ENCODE peak calls at places on chromosome 9, in five cellular contexts. F is stimulated activated CD8-positive, alpha-beta memory T cell treated with anti-CD3 and anti-CD28 coated beads, Interleukin-7, amount 100 ng/mL, for 24 hours; A is NCI-H2081; O is LoVo; Y is stimulated activated CD4-positive, alpha-beta T cell treated with anti-CD3 and anti-CD28 coated beads, Interleukin-12 subunit alpha, Interleukin-12 subunit beta, amount 100 ng/mL, for 4 hours. Z is an unnamed sample.

GRCh38 chr9:136902259-136902821 is 16.0 kb downstream of the TRAF2 start:
- DNase-seq in F (peak), A (no peak), O (no peak), Y (peak), Z (peak)

GRCh38 chr9:100105861-100106260 is 6.8 kb downstream of the INVS start:
- DNase-seq in F (no peak), A (no peak), O (no peak), Y (no peak), Z (no peak)

GRCh38 chr9:29945012-29945411 is 2371.7 kb upstream of the C9orf72 start:
- DNase-seq in F (no peak), A (no peak), O (no peak), Y (no peak), Z (no peak)

GRCh38 chr9:134361843-134362414 is 35.7 kb downstream of the RXRA start:
- DNase-seq in F (no peak), A (no peak), O (no peak), Y (no peak), Z (no peak)

GRCh38 chr9:125878241-125878640 is 131.1 kb downstream of the PBX3 start:
- DNase-seq in F (no peak), A (no peak), O (no peak), Y (no peak), Z (no peak)

GRCh38 chr9:133992780-133993634 is 883 bp upstream of the VAV2 start:
- DNase-seq in F (peak), A (peak), O (peak), Y (peak), Z (peak)

GRCh38 chr9:18632624-18633407 is 158.9 kb downstream of the ADAMTSL1 start:
- DNase-seq in F (no peak), A (no peak), O (no peak), Y (no peak), Z (no peak)

GRCh38 chr9:36293918-36294317 is 35.7 kb upstream of the GNE start:
- DNase-seq in F (no peak), A (no peak), O (no peak), Y (no peak), Z (no peak)

GRCh38 chr9:118751848-118752223 is 617.4 kb downstream of the BRINP1 start:
- DNase-seq in F (no peak), A (no peak), O (no peak), Y (no peak), Z (no peak)

GRCh38 chr9:137311171-137311970 is 9.3 kb upstream of the NRARP start:
- DNase-seq in F (no peak), A (no peak), O (peak), Y (no peak), Z (peak)

GRCh38 chr9:110875275-110875674 is 163.0 kb downstream of the LPAR1 start:
- DNase-seq in F (no peak), A (no peak), O (no peak), Y (no peak), Z (no peak)

GRCh38 chr9:137273095-137273490 is 4.4 kb upstream of the TOR4A start:
- DNase-seq in F (no peak), A (no peak), O (no peak), Y (no peak), Z (no peak)

GRCh38 chr9:84975926-84976325 is 306.4 kb downstream of the NTRK2 start:
- DNase-seq in F (no peak), A (no peak), O (no peak), Y (no peak), Z (no peak)

GRCh38 chr9:10173561-10173960 is 439.2 kb downstream of the PTPRD start:
- DNase-seq in F (no peak), A (peak), O (no peak), Y (no peak), Z (no peak)

GRCh38 chr9:120522032-120522431 is 57.9 kb downstream of the CDK5RAP2 start:
- DNase-seq in F (no peak), A (no peak), O (no peak), Y (no peak), Z (no peak)

GRCh38 chr9:84838879-84839278 is 169.3 kb downstream of the NTRK2 start:
- DNase-seq in F (no peak), A (no peak), O (no peak), Y (no peak), Z (no peak)

GRCh38 chr9:76799481-76799880 is 35.2 kb downstream of the PCA3 start:
- DNase-seq in F (no peak), A (no peak), O (peak), Y (no peak), Z (no peak)

GRCh38 chr9:103867886-103868285 is 226.2 kb upstream of the SMC2 start:
- DNase-seq in F (no peak), A (no peak), O (no peak), Y (no peak), Z (no peak)